ENCODE peak calls at places on chromosomes 13 and 19, in five cellular contexts. R is Ammon's horn; Q is stimulated activated CD8-positive, alpha-beta memory T cell treated with anti-CD3 and anti-CD28 coated beads, Interleukin-7, amount 100 ng/mL, for 48 hours; U is activated naive CD4-positive, alpha-beta T cell; W is naive thymus-derived CD4-positive, alpha-beta T cell. J is an unnamed sample.

GRCh38 chr13:98393873-98394272 is 183.0 kb downstream of the STK24 start:
- DNase-seq in W (no peak), Q (no peak), U (no peak), R (peak; percentile 64), J (peak; percentile 18)

GRCh38 chr13:113094410-113094800 is 11.2 kb upstream of the F7 start:
- DNase-seq in R (no peak), U (no peak), Q (no peak), W (no peak), J (no peak)

GRCh38 chr19:1068111-1069001 is 1.4 kb downstream of the ARHGAP45 start:
- DNase-seq in Q (no peak), R (peak; percentile 24), U (no peak), W (peak; percentile 73), J (no peak)

GRCh38 chr13:50989476-50989875 is 79.9 kb downstream of the RNASEH2B start:
- DNase-seq in R (peak; percentile 44), Q (no peak), U (no peak), W (no peak), J (peak; percentile 45)

GRCh38 chr13:27474751-27475268 is 24.4 kb upstream of the MTIF3 start:
- DNase-seq in Q (no peak), U (no peak), W (no peak), R (no peak), J (no peak)

GRCh38 chr13:72383646-72384045 is 343.8 kb downstream of the MZT1 start:
- DNase-seq in Q (no peak), R (peak; percentile 4), W (no peak), U (no peak), J (no peak)

GRCh38 chr19:16202320-16203255 is 4.9 kb downstream of the AP1M1 start:
- DNase-seq in U (no peak), W (no peak), R (no peak), Q (no peak), J (peak; percentile 9)

GRCh38 chr13:110457361-110457760 is 104.2 kb downstream of the RAB20 start:
- DNase-seq in R (no peak), W (no peak), U (no peak), Q (no peak), J (no peak)

GRCh38 chr13:104809483-104809882 is 1726.0 kb downstream of the EFNB2 start:
- DNase-seq in W (no peak), Q (no peak), U (no peak), R (no peak), J (no peak)

GRCh38 chr13:102598061-102598460 is 1.3 kb downstream of the TPP2 start:
- DNase-seq in R (no peak), U (no peak), W (no peak), Q (no peak), J (peak; percentile 25)

GRCh38 chr13:52371736-52372247 is 34.2 kb downstream of the THSD1 start:
- DNase-seq in R (no peak), W (no peak), U (no peak), Q (no peak), J (no peak)

GRCh38 chr19:16023558-16023915 is 52.8 kb upstream of the TPM4 start:
- DNase-seq in U (no peak), Q (no peak), W (no peak), R (no peak), J (no peak)

GRCh38 chr19:17872251-17873001 is 681 bp downstream of the SLC5A5 start:
- DNase-seq in W (no peak), R (no peak), U (no peak), Q (peak; percentile 56), J (no peak)

GRCh38 chr13:30892966-30893365 is 13.1 kb upstream of the MEDAG start:
- DNase-seq in U (no peak), R (no peak), Q (no peak), W (no peak), J (no peak)

GRCh38 chr13:74251778-74252519 is 117.7 kb upstream of the KLF12 start:
- DNase-seq in W (no peak), Q (no peak), R (no peak), U (no peak), J (no peak)

GRCh38 chr13:112113355-112113754 is 46.4 kb downstream of the SOX1 start:
- DNase-seq in W (no peak), U (no peak), Q (no peak), R (no peak), J (no peak)

GRCh38 chr13:29892149-29892548 is 41.7 kb upstream of the UBL3 start:
- DNase-seq in R (peak; percentile 87), W (no peak), Q (no peak), U (no peak), J (peak; percentile 68)

GRCh38 chr13:101453784-101454201 is 1.3 kb downstream of the ITGBL1 start:
- DNase-seq in R (no peak), W (no peak), Q (no peak), U (no peak), J (peak; percentile 10)

GRCh38 chr13:92838786-92839185 is 387.8 kb upstream of the GPC6 start:
- DNase-seq in R (no peak), Q (no peak), W (no peak), U (no peak), J (no peak)

GRCh38 chr13:73913043-73913740 is 221.0 kb downstream of the KLF12 start:
- DNase-seq in R (no peak), U (no peak), W (no peak), Q (no peak), J (no peak)

GRCh38 chr19:58381460-58382220 is 810 bp upstream of the ZNF837 start:
- DNase-seq in R (no peak), Q (no peak), W (no peak), U (no peak), J (no peak)

GRCh38 chr19:2428027-2428690 is 773 bp upstream of the TIMM13 start:
- DNase-seq in Q (no peak), R (peak; percentile 50), U (no peak), W (no peak), J (peak; percentile 69)

GRCh38 chr13:111361873-111362648 is 41.6 kb downstream of the TEX29 start:
- DNase-seq in Q (no peak), R (no peak), W (no peak), U (no peak), J (no peak)

GRCh38 chr19:782195-783043 is 14.8 kb upstream of the PTBP1 start:
- DNase-seq in W (no peak), R (no peak), U (no peak), Q (no peak), J (no peak)

GRCh38 chr13:19862511-19863313 is 737 bp downstream of the ZMYM5 start:
- DNase-seq in U (peak; percentile 29), Q (peak; percentile 25), R (peak; percentile 37), W (peak; percentile 40), J (peak; percentile 32)

GRCh38 chr13:62510906-62511655 is 1095.4 kb upstream of the PCDH20 start:
- DNase-seq in U (no peak), R (no peak), W (no peak), Q (no peak), J (no peak)

GRCh38 chr13:29136341-29136740 is 316.2 kb downstream of the MTUS2 start:
- DNase-seq in W (no peak), Q (no peak), R (no peak), U (no peak), J (no peak)

GRCh38 chr13:87498681-87499080 is 172.5 kb upstream of the SLITRK5 start:
- DNase-seq in Q (no peak), U (no peak), W (no peak), R (no peak), J (no peak)

GRCh38 chr19:46927106-46927505 is 66.3 kb downstream of the ARHGAP35 start:
- DNase-seq in U (no peak), R (no peak), Q (no peak), W (no peak), J (no peak)

GRCh38 chr13:24097064-24097463 is 63.5 kb upstream of the SPATA13 start:
- DNase-seq in W (no peak), U (no peak), R (peak; percentile 54), Q (peak; percentile 61), J (no peak)

GRCh38 chr19:35513975-35514809 is 743 bp upstream of the DMKN start:
- DNase-seq in R (no peak), W (no peak), U (no peak), Q (no peak), J (no peak)

GRCh38 chr19:39282021-39282420 is 13.8 kb downstream of the IFNL2 start:
- DNase-seq in Q (no peak), W (no peak), U (no peak), R (no peak), J (no peak)

GRCh38 chr13:25977216-25977615 is 74.6 kb downstream of the SHISA2 start:
- DNase-seq in R (no peak), W (no peak), Q (no peak), U (no peak), J (no peak)

GRCh38 chr13:48155850-48156249 is 60.9 kb upstream of the MED4 start:
- DNase-seq in Q (no peak), U (no peak), R (no peak), W (peak; percentile 70), J (no peak)

GRCh38 chr19:1875646-1876493 is 9.4 kb downstream of the ABHD17A start:
- DNase-seq in R (peak; percentile 97), W (peak; percentile 80), Q (peak; percentile 84), U (peak; percentile 50), J (peak; percentile 93)

GRCh38 chr13:102678339-102679122 is 16.3 kb downstream of the METTL21C start:
- DNase-seq in U (no peak), W (no peak), Q (no peak), R (no peak), J (no peak)

GRCh38 chr13:20680416-20681080 is 23.0 kb upstream of the IL17D start:
- DNase-seq in R (no peak), Q (no peak), W (no peak), U (no peak), J (no peak)

J was measured in G401.